ENCODE peak calls at places on chromosomes 4 and X, in five cellular contexts. G is Jurkat, Clone E6-1; F is SJSA1; D is left colon; H is heart right ventricle. T is an unnamed sample.

GRCh38 chr4:121484633-121485032 is 103.8 kb upstream of the QRFPR start:
- DNase-seq in G (peak; percentile 25), F (peak; percentile 18), D (no peak), H (no peak), T (peak; percentile 49)

GRCh38 chrX:21374163-21374993 is at the start of gene CNKSR2:
- DNase-seq in G (no peak), F (no peak), D (peak; percentile 30), H (no peak), T (no peak)

GRCh38 chr4:112633477-112634235 is 3.1 kb downstream of the ZGRF1 start:
- DNase-seq in G (peak; percentile 28), F (peak; percentile 35), D (no peak), H (no peak), T (peak; percentile 28)

GRCh38 chrX:20270557-20270880 is 3.8 kb upstream of the RPS6KA3 start:
- DNase-seq in G (no peak), F (no peak), D (no peak), H (no peak), T (peak; percentile 60)

GRCh38 chr4:24312261-24312913 is 272.0 kb downstream of the DHX15 start:
- DNase-seq in G (no peak), F (no peak), D (no peak), H (no peak), T (no peak)

GRCh38 chrX:118730500-118731247 is 3.3 kb downstream of the IL13RA1 start:
- DNase-seq in G (no peak), F (peak; percentile 14), D (no peak), H (no peak), T (peak; percentile 87)

GRCh38 chrX:1165535-1166196 is 46.8 kb downstream of the CRLF2 start:
- DNase-seq in G (peak; percentile 48), F (peak; percentile 17), D (no peak), H (no peak), T (no peak)

GRCh38 chr4:44670466-44671199 is 7.6 kb upstream of the GUF1 start:
- DNase-seq in G (no peak), F (no peak), D (no peak), H (no peak), T (no peak)

GRCh38 chr4:6688879-6689505 is 4.7 kb upstream of the S100P start:
- DNase-seq in G (peak; percentile 71), F (peak; percentile 92), D (peak; percentile 65), H (no peak), T (peak; percentile 7)

GRCh38 chr4:78776031-78776728 is at the start of gene BMP2K:
- DNase-seq in G (peak; percentile 58), F (peak; percentile 80), D (peak; percentile 68), H (peak; percentile 81), T (peak; percentile 66)

GRCh38 chr4:20421586-20421985 is 169.9 kb downstream of the SLIT2 start:
- DNase-seq in G (no peak), F (no peak), D (no peak), H (no peak), T (no peak)

GRCh38 chr4:102627831-102628523 is 126.8 kb downstream of the NFKB1 start:
- DNase-seq in G (no peak), F (peak; percentile 55), D (no peak), H (no peak), T (peak; percentile 73)

GRCh38 chr4:105620640-105621323 is 68.4 kb downstream of the ARHGEF38 start:
- DNase-seq in G (no peak), F (no peak), D (no peak), H (no peak), T (peak; percentile 67)

GRCh38 chr4:2962099-2962455 is 1.1 kb downstream of the NOP14 start:
- DNase-seq in G (peak; percentile 62), F (no peak), D (no peak), H (no peak), T (no peak)

GRCh38 chrX:150155396-150156048 is 207.6 kb upstream of the MAMLD1 start:
- DNase-seq in G (no peak), F (peak; percentile 65), D (peak; percentile 36), H (peak; percentile 14), T (peak; percentile 61)

GRCh38 chrX:155056877-155057792 is 13.8 kb downstream of the CMC4 start:
- DNase-seq in G (peak; percentile 57), F (peak; percentile 45), D (peak; percentile 51), H (peak; percentile 61), T (peak; percentile 29)

GRCh38 chr4:52372269-52372668 is 286.8 kb downstream of the USP46 start:
- DNase-seq in G (no peak), F (no peak), D (no peak), H (no peak), T (no peak)

GRCh38 chr4:173934201-173934600 is 349.3 kb downstream of the FBXO8 start:
- DNase-seq in G (no peak), F (no peak), D (no peak), H (no peak), T (peak; percentile 74)

GRCh38 chrX:122279746-122280145 is 904.3 kb upstream of the GRIA3 start:
- DNase-seq in G (no peak), F (no peak), D (no peak), H (no peak), T (no peak)

GRCh38 chr4:1383728-1384591 is 22.3 kb downstream of the NKX1-1 start:
- DNase-seq in G (no peak), F (no peak), D (no peak), H (no peak), T (no peak)

GRCh38 chrX:111133389-111133788 is 37.4 kb downstream of the PAK3 start:
- DNase-seq in G (no peak), F (no peak), D (no peak), H (no peak), T (no peak)

GRCh38 chr4:73259552-73260140 is 1.0 kb upstream of the ANKRD17 start:
- DNase-seq in G (peak; percentile 12), F (no peak), D (no peak), H (peak; percentile 29), T (peak; percentile 2)

GRCh38 chr4:179624768-179625181 is 2182.5 kb upstream of the AGA start:
- DNase-seq in G (no peak), F (no peak), D (no peak), H (no peak), T (peak; percentile 25)

GRCh38 chr4:123488916-123489315 is 92.3 kb downstream of the SPRY1 start:
- DNase-seq in G (no peak), F (peak; percentile 40), D (no peak), H (no peak), T (peak; percentile 49)

GRCh38 chrX:154507673-154508072 is 8.4 kb downstream of the FAM3A start:
- DNase-seq in G (no peak), F (no peak), D (no peak), H (no peak), T (no peak)

GRCh38 chrX:734411-734810 is 103.8 kb downstream of the SHOX start:
- DNase-seq in G (no peak), F (no peak), D (no peak), H (no peak), T (no peak)

GRCh38 chrX:131068945-131069719 is 11.0 kb downstream of the ARHGAP36 start:
- DNase-seq in G (no peak), F (no peak), D (no peak), H (no peak), T (peak; percentile 1)

GRCh38 chr4:66704243-66704642 is 841.1 kb downstream of the CENPC start:
- DNase-seq in G (no peak), F (no peak), D (no peak), H (no peak), T (no peak)

GRCh38 chr4:6446538-6447451 is 25.6 kb downstream of the PPP2R2C start:
- DNase-seq in G (no peak), F (no peak), D (no peak), H (peak; percentile 22), T (no peak)

GRCh38 chrX:75038925-75039324 is 113.7 kb upstream of the NEXMIF start:
- DNase-seq in G (peak; percentile 33), F (no peak), D (no peak), H (no peak), T (peak; percentile 20)

GRCh38 chrX:2228466-2228865 is 272.3 kb downstream of the DHRSX start:
- DNase-seq in G (peak; percentile 23), F (no peak), D (no peak), H (no peak), T (no peak)

GRCh38 chr4:109473824-109474223 is 40.2 kb downstream of the SEC24B start:
- DNase-seq in G (no peak), F (no peak), D (no peak), H (no peak), T (no peak)

GRCh38 chr4:108483650-108484049 is 136.7 kb upstream of the RPL34 start:
- DNase-seq in G (peak; percentile 79), F (no peak), D (no peak), H (no peak), T (no peak)

GRCh38 chrX:36961590-36961989 is 46.6 kb upstream of the FAM47C start:
- DNase-seq in G (peak; percentile 0), F (no peak), D (no peak), H (no peak), T (no peak)

GRCh38 chr4:4820264-4820663 is 39.2 kb upstream of the MSX1 start:
- DNase-seq in G (no peak), F (no peak), D (no peak), H (no peak), T (no peak)

GRCh38 chr4:23161787-23162186 is 469.1 kb downstream of the GBA3 start:
- DNase-seq in G (no peak), F (no peak), D (no peak), H (no peak), T (no peak)

GRCh38 chr4:165628572-165628971 is 244.5 kb upstream of the TLL1 start:
- DNase-seq in G (no peak), F (no peak), D (no peak), H (no peak), T (no peak)

GRCh38 chr4:1048781-1049590 is 37.6 kb downstream of the FGFRL1 start:
- DNase-seq in G (no peak), F (no peak), D (peak; percentile 15), H (no peak), T (no peak)

GRCh38 chr4:19026281-19026680 is 1004.7 kb upstream of the LCORL start:
- DNase-seq in G (no peak), F (no peak), D (no peak), H (no peak), T (no peak)